ENCODE peak calls at places on chromosomes 2 and 18, in five cellular contexts. One of them, this sample, is unnamed.

GRCh38 chr2:11701831-11702301 is 31.9 kb upstream of the NTSR2 start:
- DNase-seq in astrocyte of the spinal cord: no peak
- DNase-seq in cardiac muscle cell: no peak
- DNase-seq in BJ: no peak
- DNase-seq in lower lobe of right lung: peak
- DNase-seq in this sample: no peak

GRCh38 chr2:68124321-68124720 is 33.4 kb upstream of the PNO1 start:
- DNase-seq in cardiac muscle cell: no peak
- DNase-seq in BJ: no peak
- DNase-seq in astrocyte of the spinal cord: no peak
- DNase-seq in lower lobe of right lung: no peak
- DNase-seq in this sample: peak

GRCh38 chr2:43131051-43131889 is 95.1 kb downstream of the ZFP36L2 start:
- DNase-seq in lower lobe of right lung: peak
- DNase-seq in astrocyte of the spinal cord: peak
- DNase-seq in cardiac muscle cell: peak
- DNase-seq in BJ: peak
- DNase-seq in this sample: peak

GRCh38 chr2:44952143-44952805 is 10.8 kb downstream of the SIX3 start:
- DNase-seq in cardiac muscle cell: peak
- DNase-seq in lower lobe of right lung: peak
- DNase-seq in BJ: no peak
- DNase-seq in astrocyte of the spinal cord: peak
- DNase-seq in this sample: peak

GRCh38 chr2:96502891-96503636 is 2.1 kb downstream of the NEURL3 start:
- DNase-seq in BJ: no peak
- DNase-seq in cardiac muscle cell: no peak
- DNase-seq in lower lobe of right lung: no peak
- DNase-seq in astrocyte of the spinal cord: no peak
- DNase-seq in this sample: no peak

GRCh38 chr18:48842259-48843061 is 108.3 kb downstream of the SMAD7 start:
- DNase-seq in BJ: no peak
- DNase-seq in astrocyte of the spinal cord: peak
- DNase-seq in lower lobe of right lung: peak
- DNase-seq in cardiac muscle cell: peak
- DNase-seq in this sample: peak

GRCh38 chr2:200786826-200787225 is 24.9 kb upstream of the BZW1 start:
- DNase-seq in astrocyte of the spinal cord: peak
- DNase-seq in lower lobe of right lung: no peak
- DNase-seq in cardiac muscle cell: no peak
- DNase-seq in BJ: peak
- DNase-seq in this sample: peak

GRCh38 chr18:8721716-8722115 is 16.4 kb downstream of the MTCL1 start:
- DNase-seq in astrocyte of the spinal cord: peak
- DNase-seq in BJ: no peak
- DNase-seq in lower lobe of right lung: no peak
- DNase-seq in cardiac muscle cell: no peak
- DNase-seq in this sample: peak

GRCh38 chr18:55092166-55092565 is 132.9 kb upstream of the CCDC68 start:
- DNase-seq in BJ: no peak
- DNase-seq in astrocyte of the spinal cord: no peak
- DNase-seq in cardiac muscle cell: no peak
- DNase-seq in lower lobe of right lung: no peak
- DNase-seq in this sample: no peak

GRCh38 chr2:45743531-45744391 is 92.3 kb downstream of the PRKCE start:
- DNase-seq in cardiac muscle cell: no peak
- DNase-seq in astrocyte of the spinal cord: peak
- DNase-seq in BJ: no peak
- DNase-seq in lower lobe of right lung: no peak
- DNase-seq in this sample: peak

GRCh38 chr18:11149441-11150270 is at the start of gene PIEZO2:
- DNase-seq in lower lobe of right lung: peak
- DNase-seq in cardiac muscle cell: peak
- DNase-seq in astrocyte of the spinal cord: peak
- DNase-seq in BJ: no peak
- DNase-seq in this sample: peak

GRCh38 chr18:70493461-70493860 is 204.6 kb downstream of the SOCS6 start:
- DNase-seq in BJ: no peak
- DNase-seq in astrocyte of the spinal cord: no peak
- DNase-seq in cardiac muscle cell: no peak
- DNase-seq in lower lobe of right lung: no peak
- DNase-seq in this sample: no peak

GRCh38 chr18:35378206-35378795 is 1.2 kb upstream of the ZNF396 start:
- DNase-seq in lower lobe of right lung: no peak
- DNase-seq in cardiac muscle cell: no peak
- DNase-seq in astrocyte of the spinal cord: peak
- DNase-seq in BJ: no peak
- DNase-seq in this sample: peak

GRCh38 chr2:180124273-180124881 is 117.3 kb upstream of the CWC22 start:
- DNase-seq in lower lobe of right lung: no peak
- DNase-seq in astrocyte of the spinal cord: peak
- DNase-seq in cardiac muscle cell: peak
- DNase-seq in BJ: no peak
- DNase-seq in this sample: peak

GRCh38 chr2:74931940-74932339 is 26.5 kb upstream of the POLE4 start:
- DNase-seq in cardiac muscle cell: no peak
- DNase-seq in BJ: no peak
- DNase-seq in astrocyte of the spinal cord: no peak
- DNase-seq in lower lobe of right lung: no peak
- DNase-seq in this sample: no peak

GRCh38 chr2:105327690-105328089 is 1.8 kb downstream of the TGFBRAP1 start:
- DNase-seq in cardiac muscle cell: no peak
- DNase-seq in BJ: no peak
- DNase-seq in astrocyte of the spinal cord: no peak
- DNase-seq in lower lobe of right lung: no peak
- DNase-seq in this sample: no peak

GRCh38 chr2:206981089-206981674 is 41.9 kb downstream of the CPO start:
- DNase-seq in cardiac muscle cell: no peak
- DNase-seq in astrocyte of the spinal cord: no peak
- DNase-seq in BJ: no peak
- DNase-seq in lower lobe of right lung: no peak
- DNase-seq in this sample: no peak

GRCh38 chr2:237651761-237652160 is 24.4 kb downstream of the LRRFIP1 start:
- DNase-seq in BJ: no peak
- DNase-seq in cardiac muscle cell: no peak
- DNase-seq in astrocyte of the spinal cord: no peak
- DNase-seq in lower lobe of right lung: no peak
- DNase-seq in this sample: no peak

GRCh38 chr2:57886196-57886786 is 160.3 kb upstream of the VRK2 start:
- DNase-seq in astrocyte of the spinal cord: no peak
- DNase-seq in BJ: no peak
- DNase-seq in cardiac muscle cell: no peak
- DNase-seq in lower lobe of right lung: no peak
- DNase-seq in this sample: no peak

GRCh38 chr18:52394602-52395001 is 54.6 kb downstream of the DCC start:
- DNase-seq in astrocyte of the spinal cord: peak
- DNase-seq in BJ: no peak
- DNase-seq in lower lobe of right lung: no peak
- DNase-seq in cardiac muscle cell: no peak
- DNase-seq in this sample: no peak

GRCh38 chr2:136582631-136583205 is 182.6 kb upstream of the THSD7B start:
- DNase-seq in astrocyte of the spinal cord: peak
- DNase-seq in BJ: no peak
- DNase-seq in cardiac muscle cell: peak
- DNase-seq in lower lobe of right lung: no peak
- DNase-seq in this sample: peak

GRCh38 chr2:229810786-229811185 is 96.4 kb upstream of the DNER start:
- DNase-seq in astrocyte of the spinal cord: no peak
- DNase-seq in cardiac muscle cell: no peak
- DNase-seq in lower lobe of right lung: no peak
- DNase-seq in BJ: peak
- DNase-seq in this sample: no peak

GRCh38 chr2:176093145-176093888 is 796 bp downstream of the HOXD13 start:
- DNase-seq in lower lobe of right lung: no peak
- DNase-seq in BJ: no peak
- DNase-seq in astrocyte of the spinal cord: no peak
- DNase-seq in cardiac muscle cell: no peak
- DNase-seq in this sample: no peak
- TF ChIP-seq CTCF in lower lobe of right lung: no peak
- TF ChIP-seq CTCF in BJ: peak
- TF ChIP-seq CTCF in astrocyte of the spinal cord: no peak
- TF ChIP-seq CTCF in cardiac muscle cell: no peak
- TF ChIP-seq CTCF in this sample: no peak

GRCh38 chr2:217903859-217904613 is 98.8 kb downstream of the TNS1 start:
- DNase-seq in BJ: no peak
- DNase-seq in astrocyte of the spinal cord: peak
- DNase-seq in lower lobe of right lung: peak
- DNase-seq in cardiac muscle cell: no peak
- DNase-seq in this sample: peak
- H3K4me3 ChIP-seq in BJ: no peak
- H3K4me3 ChIP-seq in astrocyte of the spinal cord: no peak
- H3K4me3 ChIP-seq in lower lobe of right lung: peak
- H3K4me3 ChIP-seq in cardiac muscle cell: no peak
- H3K4me3 ChIP-seq in this sample: no peak

GRCh38 chr2:242017086-242017485 is 147.6 kb downstream of the RTP5 start:
- DNase-seq in lower lobe of right lung: no peak
- DNase-seq in BJ: no peak
- DNase-seq in astrocyte of the spinal cord: no peak
- DNase-seq in cardiac muscle cell: no peak
- DNase-seq in this sample: no peak

GRCh38 chr2:242022550-242023290 is 153.2 kb downstream of the RTP5 start:
- DNase-seq in lower lobe of right lung: no peak
- DNase-seq in astrocyte of the spinal cord: no peak
- DNase-seq in BJ: no peak
- DNase-seq in cardiac muscle cell: no peak
- DNase-seq in this sample: no peak

GRCh38 chr2:242019344-242019743 is 149.8 kb downstream of the RTP5 start:
- DNase-seq in lower lobe of right lung: no peak
- DNase-seq in astrocyte of the spinal cord: no peak
- DNase-seq in cardiac muscle cell: no peak
- DNase-seq in BJ: no peak
- DNase-seq in this sample: no peak

GRCh38 chr2:242024751-242025355 is 155.3 kb downstream of the RTP5 start:
- DNase-seq in lower lobe of right lung: no peak
- DNase-seq in cardiac muscle cell: no peak
- DNase-seq in BJ: no peak
- DNase-seq in astrocyte of the spinal cord: no peak
- DNase-seq in this sample: no peak

DNA sequence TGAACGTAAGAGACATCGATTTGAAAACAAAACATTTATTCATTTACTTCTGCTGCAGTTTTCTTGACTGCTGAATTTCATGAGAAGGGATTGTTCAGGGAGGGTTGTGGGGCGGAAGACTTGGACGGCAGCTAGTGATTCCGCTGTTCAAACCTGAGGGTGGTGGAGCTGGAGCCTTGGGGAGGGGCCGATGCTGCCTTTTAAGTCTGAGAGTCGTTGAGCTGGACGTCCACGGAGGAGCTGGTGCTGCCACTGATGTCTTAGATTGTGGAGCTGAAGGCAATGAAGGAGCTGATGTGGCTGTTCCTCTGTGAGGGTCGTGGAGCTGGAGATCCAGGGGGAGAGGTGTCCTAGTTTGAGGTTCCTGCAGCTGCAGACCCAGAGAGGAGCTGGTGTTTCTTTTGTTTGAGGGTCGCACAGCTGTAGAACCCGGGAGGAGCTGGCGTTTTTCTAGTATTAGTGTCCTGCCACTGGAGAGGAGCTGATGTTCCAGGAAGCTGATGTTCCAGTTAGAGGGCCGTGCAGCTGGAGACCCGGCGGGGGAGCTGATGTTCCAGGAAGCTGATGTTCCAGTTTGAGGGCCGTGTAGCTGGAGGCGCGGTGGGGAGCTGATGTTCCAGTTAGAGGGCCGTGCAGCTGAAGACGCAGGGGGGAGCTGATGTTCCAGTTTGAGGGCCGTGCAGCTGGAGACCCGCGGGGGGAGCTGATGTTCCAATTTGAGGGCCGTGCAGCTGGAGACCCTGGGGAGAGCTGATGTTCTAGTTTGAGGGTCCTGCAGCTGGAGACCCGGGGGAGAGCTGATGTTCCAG is 150.9 kb downstream of the RTP5 start:
- DNase-seq in cardiac muscle cell: no peak
- DNase-seq in BJ: no peak
- DNase-seq in astrocyte of the spinal cord: peak
- DNase-seq in lower lobe of right lung: peak
- DNase-seq in this sample: peak
- TF ChIP-seq CTCF in cardiac muscle cell: peak
- TF ChIP-seq CTCF in BJ: peak
- TF ChIP-seq CTCF in astrocyte of the spinal cord: peak
- TF ChIP-seq CTCF in lower lobe of right lung: no peak
- TF ChIP-seq CTCF in this sample: peak

GRCh38 chr2:216773072-216773471 is 77.7 kb upstream of the IGFBP5 start:
- DNase-seq in cardiac muscle cell: peak
- DNase-seq in lower lobe of right lung: no peak
- DNase-seq in astrocyte of the spinal cord: no peak
- DNase-seq in BJ: no peak
- DNase-seq in this sample: no peak

GRCh38 chr2:216774620-216775019 is 79.3 kb upstream of the IGFBP5 start:
- DNase-seq in astrocyte of the spinal cord: peak
- DNase-seq in BJ: no peak
- DNase-seq in lower lobe of right lung: no peak
- DNase-seq in cardiac muscle cell: peak
- DNase-seq in this sample: peak

GRCh38 chr2:216776076-216776726 is 80.9 kb upstream of the IGFBP5 start:
- DNase-seq in lower lobe of right lung: no peak
- DNase-seq in astrocyte of the spinal cord: no peak
- DNase-seq in BJ: no peak
- DNase-seq in cardiac muscle cell: no peak
- DNase-seq in this sample: no peak

GRCh38 chr2:216774180-216774579 is 78.8 kb upstream of the IGFBP5 start:
- DNase-seq in BJ: no peak
- DNase-seq in lower lobe of right lung: no peak
- DNase-seq in astrocyte of the spinal cord: no peak
- DNase-seq in cardiac muscle cell: no peak
- DNase-seq in this sample: no peak

DNA sequence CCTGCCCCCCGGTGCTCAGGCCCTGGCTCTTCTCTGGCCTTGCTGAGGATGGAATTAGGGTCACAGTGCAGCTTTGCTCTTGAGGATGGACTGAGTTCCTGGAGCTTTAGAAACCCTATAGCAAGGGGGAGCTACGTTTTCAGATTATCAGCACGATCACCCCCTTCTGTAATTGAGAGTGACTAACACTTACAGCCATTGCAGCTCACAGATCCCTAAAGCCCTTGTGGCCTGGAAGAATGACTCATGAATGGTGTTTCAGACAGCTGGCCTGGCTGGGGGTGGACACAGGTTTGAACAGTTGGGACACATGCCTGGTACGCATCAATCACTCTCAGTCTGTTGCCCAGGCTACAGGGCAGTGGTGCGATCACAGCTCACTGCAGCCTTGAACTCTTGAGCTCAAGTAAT is 79.7 kb upstream of the IGFBP5 start:
- DNase-seq in cardiac muscle cell: peak
- DNase-seq in lower lobe of right lung: no peak
- DNase-seq in BJ: peak
- DNase-seq in astrocyte of the spinal cord: peak
- DNase-seq in this sample: peak
- H3K4me3 ChIP-seq in cardiac muscle cell: no peak
- H3K4me3 ChIP-seq in lower lobe of right lung: no peak
- H3K4me3 ChIP-seq in BJ: no peak
- H3K4me3 ChIP-seq in astrocyte of the spinal cord: no peak
- H3K4me3 ChIP-seq in this sample: no peak

GRCh38 chr18:74494514-74494913 is 1.6 kb upstream of the CNDP2 start:
- DNase-seq in cardiac muscle cell: no peak
- DNase-seq in lower lobe of right lung: no peak
- DNase-seq in BJ: no peak
- DNase-seq in astrocyte of the spinal cord: no peak
- DNase-seq in this sample: no peak
- TF ChIP-seq CTCF in cardiac muscle cell: no peak
- TF ChIP-seq CTCF in lower lobe of right lung: no peak
- TF ChIP-seq CTCF in BJ: no peak
- TF ChIP-seq CTCF in astrocyte of the spinal cord: no peak
- TF ChIP-seq CTCF in this sample: no peak